ENCODE peak calls at places on chromosomes 4 and X, in seven cellular contexts. P, K, R, H, I, W and L are unnamed samples.

GRCh38 chr4:23279377-23279988 is 586.7 kb downstream of the GBA3 start:
- DNase-seq in P (no peak), K (no peak), R (no peak), H (no peak), I (no peak), W (no peak), L (no peak)

GRCh38 chr4:73868206-73869129 is 725 bp upstream of the CXCL1 start:
- DNase-seq in P (no peak), K (no peak), R (no peak), H (no peak), I (no peak), W (no peak), L (no peak)

GRCh38 chr4:102246416-102246815 is 98.9 kb downstream of the SLC39A8 start:
- DNase-seq in P (no peak), K (no peak), R (no peak), H (no peak), I (no peak), W (no peak), L (peak; percentile 56)

GRCh38 chr4:120850048-120850599 is 72.4 kb downstream of the PRDM5 start:
- DNase-seq in P (no peak), K (no peak), R (no peak), H (no peak), I (no peak), W (no peak), L (no peak)

GRCh38 chrX:2516612-2517011 is 15.8 kb upstream of the DHRSX start:
- DNase-seq in P (no peak), K (no peak), R (no peak), H (no peak), I (peak; percentile 66), W (no peak), L (no peak)

GRCh38 chr4:126136922-126137781 is 822.4 kb downstream of the FAT4 start:
- DNase-seq in P (no peak), K (no peak), R (no peak), H (no peak), I (no peak), W (no peak), L (no peak)

GRCh38 chrX:131791608-131792355 is 231.3 kb upstream of the STK26 start:
- DNase-seq in P (no peak), K (no peak), R (no peak), H (no peak), I (no peak), W (no peak), L (no peak)

GRCh38 chr4:110108470-110108869 is 89.9 kb downstream of the ELOVL6 start:
- DNase-seq in P (no peak), K (no peak), R (no peak), H (no peak), I (peak; percentile 65), W (no peak), L (no peak)

GRCh38 chr4:37628977-37629609 is 57.1 kb downstream of the RELL1 start:
- DNase-seq in P (no peak), K (no peak), R (peak; percentile 59), H (peak; percentile 43), I (no peak), W (no peak), L (no peak)

GRCh38 chr4:37232315-37232714 is 12.2 kb upstream of the NWD2 start:
- DNase-seq in P (no peak), K (no peak), R (no peak), H (no peak), I (no peak), W (no peak), L (no peak)

GRCh38 chr4:99483636-99484035 is 27.2 kb upstream of the C4orf17 start:
- DNase-seq in P (no peak), K (no peak), R (no peak), H (no peak), I (no peak), W (no peak), L (no peak)

GRCh38 chr4:94158883-94159282 is 48.8 kb upstream of the SMARCAD1 start:
- DNase-seq in P (no peak), K (no peak), R (no peak), H (no peak), I (no peak), W (no peak), L (no peak)

GRCh38 chr4:144820706-144821105 is 174.8 kb downstream of the HHIP start:
- DNase-seq in P (no peak), K (no peak), R (no peak), H (no peak), I (no peak), W (no peak), L (no peak)

GRCh38 chrX:39012561-39013209 is 211.4 kb downstream of the MID1IP1 start:
- DNase-seq in P (peak; percentile 9), K (no peak), R (no peak), H (no peak), I (no peak), W (no peak), L (no peak)

GRCh38 chrX:50712777-50713176 is 101.2 kb downstream of the SHROOM4 start:
- DNase-seq in P (no peak), K (no peak), R (no peak), H (no peak), I (no peak), W (no peak), L (no peak)

GRCh38 chr4:11632015-11632414 is 203.3 kb upstream of the HS3ST1 start:
- DNase-seq in P (no peak), K (no peak), R (no peak), H (no peak), I (no peak), W (no peak), L (no peak)

GRCh38 chr4:118734491-118735205 is 49.5 kb downstream of the METTL14 start:
- DNase-seq in P (no peak), K (no peak), R (no peak), H (no peak), I (no peak), W (no peak), L (no peak)

GRCh38 chr4:57051100-57051499 is 59.1 kb downstream of the IGFBP7 start:
- DNase-seq in P (no peak), K (no peak), R (no peak), H (no peak), I (no peak), W (no peak), L (no peak)

GRCh38 chrX:67614414-67614813 is 70.6 kb downstream of the AR start:
- DNase-seq in P (no peak), K (no peak), R (no peak), H (no peak), I (no peak), W (no peak), L (no peak)

GRCh38 chr4:75844151-75844662 is 58.0 kb downstream of the PPEF2 start:
- DNase-seq in P (no peak), K (no peak), R (no peak), H (no peak), I (no peak), W (peak; percentile 76), L (no peak)

GRCh38 chr4:2806392-2807355 is 13.8 kb downstream of the SH3BP2 start:
- DNase-seq in P (peak; percentile 52), K (no peak), R (no peak), H (no peak), I (no peak), W (no peak), L (no peak)

GRCh38 chrX:9604111-9604907 is 139.5 kb downstream of the TBL1X start:
- DNase-seq in P (no peak), K (no peak), R (no peak), H (no peak), I (no peak), W (no peak), L (no peak)
- TF ChIP-seq JUND in P (no peak), K (no peak), R (no peak), H (no peak), I (no peak), W (no peak), L (no peak)

GRCh38 chr4:173325007-173325736 is 9.0 kb downstream of the HMGB2 start:
- DNase-seq in P (no peak), K (no peak), R (no peak), H (no peak), I (no peak), W (no peak), L (no peak)
- TF ChIP-seq JUND in P (no peak), K (no peak), R (no peak), H (no peak), I (no peak), W (no peak), L (no peak)

DNA sequence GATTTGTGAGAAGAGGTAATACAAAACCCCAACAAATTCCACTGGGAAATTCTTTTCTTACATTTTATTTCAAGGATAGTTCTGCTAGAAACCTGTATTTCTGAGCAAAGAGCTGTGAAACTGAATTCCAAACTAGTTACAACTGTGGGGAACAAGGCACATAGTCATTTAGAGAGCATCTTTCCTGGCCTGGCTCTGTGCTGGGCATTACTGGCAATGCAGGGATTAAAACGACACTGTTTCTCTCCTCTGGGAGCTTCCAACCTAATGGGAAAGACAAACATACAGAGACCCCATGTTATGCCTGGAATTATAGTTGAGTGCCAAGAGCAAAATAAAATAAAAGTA is 36.5 kb downstream of the SUPT20HL1 start:
- DNase-seq in P (no peak), K (no peak), R (no peak), H (no peak), I (no peak), W (no peak), L (no peak)
- TF ChIP-seq JUND in P (no peak), K (no peak), R (no peak), H (no peak), I (no peak), W (no peak), L (no peak)

DNA sequence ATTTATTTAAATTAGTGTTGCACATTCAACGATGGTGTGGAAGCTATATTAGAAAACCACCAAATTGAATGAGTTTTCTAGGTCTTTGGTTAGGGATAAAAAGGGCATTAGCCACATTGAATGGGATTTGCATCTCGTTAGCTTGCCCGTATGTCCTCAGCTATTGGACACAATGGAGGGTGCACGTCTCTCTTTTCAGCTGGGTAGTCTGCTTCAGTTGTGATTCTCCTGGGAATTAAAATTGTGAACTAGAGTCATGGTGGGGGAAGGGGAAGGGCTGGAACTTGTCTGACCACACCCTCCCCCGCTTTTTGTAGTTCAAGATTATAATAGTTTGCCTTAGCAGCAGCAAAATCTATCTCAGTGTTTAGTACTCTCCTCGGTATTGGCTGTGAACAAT is 23.3 kb downstream of the TRIM2 start:
- DNase-seq in P (no peak), K (no peak), R (no peak), H (no peak), I (no peak), W (no peak), L (no peak)
- TF ChIP-seq JUND in P (no peak), K (no peak), R (no peak), H (no peak), I (no peak), W (no peak), L (no peak)

DNA sequence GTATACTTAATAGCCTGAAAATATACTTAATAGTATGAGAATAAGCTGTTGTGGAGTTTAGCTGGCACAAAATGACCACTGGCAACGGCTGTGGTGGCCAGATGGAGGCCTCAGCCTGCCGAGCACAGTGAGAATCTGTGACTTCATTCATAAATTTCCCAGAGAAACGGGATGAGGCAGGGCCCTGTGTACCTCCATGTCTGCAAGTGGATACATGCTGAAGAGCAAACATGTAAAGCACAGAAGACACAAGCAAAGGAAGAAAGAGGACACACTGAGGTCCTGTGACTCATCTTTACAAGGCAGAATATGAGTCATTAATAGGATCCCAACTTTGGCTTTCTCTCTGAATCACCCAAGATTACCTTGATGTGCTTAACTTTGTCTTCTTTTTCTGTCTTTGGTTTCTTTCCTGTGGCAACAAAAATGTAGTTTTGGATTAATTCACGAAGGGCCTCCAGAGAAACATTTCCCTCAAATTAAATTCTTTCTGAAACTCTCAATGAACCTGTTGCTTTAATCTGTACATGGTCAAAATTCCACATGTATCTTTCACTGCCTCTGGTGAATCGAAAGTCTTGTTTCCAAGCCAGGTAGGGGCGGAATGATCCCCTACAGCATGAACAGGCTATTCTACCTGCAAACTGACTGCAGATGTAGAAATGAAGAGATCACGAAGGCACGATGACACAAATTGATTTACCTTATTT is 56.4 kb downstream of the IRF2 start:
- DNase-seq in P (no peak), K (no peak), R (peak; percentile 51), H (peak; percentile 47), I (peak; percentile 78), W (peak; percentile 27), L (no peak)
- TF ChIP-seq JUND in P (peak; percentile 94), K (no peak), R (peak; percentile 88), H (peak; percentile 89), I (peak; percentile 82), W (no peak), L (no peak)